ENCODE peak calls at places on chromosome 16, in seven cellular contexts. R, T, V, U, W, X and K are unnamed samples.
A peak's percentile ranks its signal among the peaks of the same experiment; 100 is the strongest.

GRCh38 chr16:4373909-4374742 is 2.5 kb downstream of the VASN start:
- DNase-seq in R (peak; percentile 79), W (peak; percentile 83), V (no peak), T (peak; percentile 29), X (peak; percentile 98), U (no peak), K (peak; percentile 77)

GRCh38 chr16:52812945-52813556 is 239.6 kb downstream of the CHD9NB start:
- DNase-seq in V (no peak), X (no peak), R (no peak), W (no peak), U (no peak), T (no peak), K (no peak)

GRCh38 chr16:30088237-30088831 is 3.4 kb downstream of the TBX6 start:
- DNase-seq in W (no peak), V (no peak), U (no peak), X (no peak), R (no peak), T (no peak), K (no peak)

GRCh38 chr16:72021043-72021442 is 12.5 kb downstream of the DHODH start:
- DNase-seq in X (no peak), U (peak; percentile 8), W (no peak), R (peak; percentile 81), V (no peak), T (no peak), K (peak; percentile 44)

GRCh38 chr16:50354629-50355456 is 13.9 kb downstream of the BRD7 start:
- DNase-seq in X (no peak), T (peak; percentile 21), U (no peak), V (no peak), W (no peak), R (peak; percentile 54), K (no peak)

GRCh38 chr16:88634994-88635670 is 3.2 kb upstream of the IL17C start:
- DNase-seq in X (no peak), U (no peak), V (no peak), R (no peak), T (no peak), W (no peak), K (no peak)

GRCh38 chr16:9042533-9042932 is 48.9 kb upstream of the HAPSTR1 start:
- DNase-seq in R (peak; percentile 35), X (no peak), W (no peak), V (no peak), U (no peak), T (no peak), K (no peak)

GRCh38 chr16:7097537-7097936 is 235.1 kb upstream of the RBFOX1 start:
- DNase-seq in W (no peak), V (no peak), T (no peak), X (no peak), R (no peak), U (no peak), K (no peak)

GRCh38 chr16:49883111-49883829 is 27.4 kb upstream of the ZNF423 start:
- DNase-seq in R (no peak), W (no peak), U (no peak), T (no peak), X (no peak), V (no peak), K (peak; percentile 36)

GRCh38 chr16:19014456-19014855 is 30.7 kb downstream of the TMC7 start:
- DNase-seq in T (peak; percentile 43), W (no peak), U (no peak), R (peak; percentile 50), X (no peak), V (no peak), K (no peak)

GRCh38 chr16:30894540-30895368 is 877 bp upstream of the BCL7C start:
- DNase-seq in X (no peak), W (no peak), U (no peak), T (peak; percentile 36), V (no peak), R (no peak), K (no peak)

GRCh38 chr16:21088646-21089538 is 61.8 kb downstream of the DNAH3 start:
- DNase-seq in W (no peak), T (no peak), X (no peak), V (no peak), R (no peak), U (no peak), K (no peak)

GRCh38 chr16:17129971-17130370 is 340.8 kb downstream of the XYLT1 start:
- DNase-seq in R (no peak), X (no peak), V (no peak), U (no peak), W (no peak), T (no peak), K (no peak)

GRCh38 chr16:10558746-10559641 is 21.4 kb downstream of the EMP2 start:
- DNase-seq in V (no peak), T (no peak), R (no peak), X (peak; percentile 11), W (peak; percentile 75), U (no peak), K (peak; percentile 21)

GRCh38 chr16:89986600-89986999 is 32.7 kb downstream of the DBNDD1 start:
- DNase-seq in V (no peak), T (no peak), U (no peak), X (no peak), R (no peak), W (no peak), K (no peak)

GRCh38 chr16:10984509-10984908 is 40.1 kb downstream of the CLEC16A start:
- DNase-seq in U (no peak), W (no peak), X (no peak), V (no peak), T (no peak), R (no peak), K (no peak)

GRCh38 chr16:31286421-31287032 is 26.8 kb downstream of the ITGAM start:
- DNase-seq in R (no peak), X (no peak), U (no peak), T (peak; percentile 33), V (no peak), W (no peak), K (no peak)

GRCh38 chr16:83992624-83993023 is 24.6 kb downstream of the NECAB2 start:
- DNase-seq in W (no peak), U (no peak), X (peak; percentile 11), V (no peak), T (peak; percentile 35), R (no peak), K (no peak)

GRCh38 chr16:23225634-23226033 is 43.1 kb downstream of the SCNN1G start:
- DNase-seq in R (no peak), X (no peak), U (no peak), W (no peak), V (no peak), T (no peak), K (no peak)

GRCh38 chr16:79767597-79768280 is 167.2 kb upstream of the MAF start:
- DNase-seq in U (peak; percentile 23), R (peak; percentile 24), V (no peak), W (peak; percentile 40), T (peak; percentile 70), X (peak; percentile 8), K (peak; percentile 27)